ENCODE peak calls at places on chromosomes 2 and 18, in nine cellular contexts. G is cardiac septum; N is activated T-cell treated with anti-CD3 and anti-CD28 coated beads for 1 hour; P is psoas muscle; X is right cardiac atrium; I is CD4-positive, alpha-beta T cell; C is fibroblast of lung; W is fibroblast of the aortic adventitia; H is amniotic stem cell. S is an unnamed sample.

GRCh38 chr2:67604360-67604759 is 207.2 kb downstream of the ETAA1 start:
- DNase-seq in X (no peak), G (no peak), C (peak), N (no peak), W (peak), H (no peak), I (no peak), P (no peak), S (no peak)

GRCh38 chr2:213152065-213152794 is 818 bp upstream of the IKZF2 start:
- DNase-seq in W (peak), N (peak), C (peak), G (peak), H (peak), I (no peak), X (peak), P (peak), S (peak)

GRCh38 chr18:69408522-69408921 is 7.8 kb downstream of the DOK6 start:
- DNase-seq in I (no peak), X (no peak), P (no peak), N (no peak), H (no peak), G (no peak), C (no peak), W (no peak), S (peak)

GRCh38 chr2:126889501-126890135 is 9.1 kb upstream of the TEX51 start:
- DNase-seq in N (no peak), X (no peak), H (no peak), P (no peak), C (no peak), W (no peak), I (no peak), G (peak), S (no peak)

GRCh38 chr2:50746526-50746925 is 285.4 kb downstream of the NRXN1 start:
- DNase-seq in G (no peak), H (no peak), C (peak), P (no peak), N (no peak), X (no peak), W (peak), I (no peak), S (peak)

GRCh38 chr2:234147335-234147861 is 96.9 kb downstream of the SPP2 start:
- DNase-seq in N (no peak), H (no peak), C (peak), I (no peak), G (no peak), P (no peak), W (no peak), X (no peak), S (peak)

GRCh38 chr2:7502306-7502705 is 585.1 kb downstream of the RNF144A start:
- DNase-seq in N (no peak), X (no peak), I (no peak), C (no peak), G (no peak), H (no peak), P (no peak), W (no peak), S (no peak)

GRCh38 chr2:219661955-219662395 is 34.5 kb downstream of the SLC4A3 start:
- DNase-seq in G (peak), X (no peak), W (peak), I (no peak), P (no peak), C (peak), N (no peak), H (no peak), S (no peak)

GRCh38 chr2:39871291-39871761 is 92.3 kb upstream of the THUMPD2 start:
- DNase-seq in H (peak), W (peak), C (peak), P (no peak), X (no peak), I (no peak), G (no peak), N (no peak), S (peak)

GRCh38 chr2:117948585-117948984 is 65.3 kb downstream of the CCDC93 start:
- DNase-seq in W (no peak), H (no peak), I (no peak), X (no peak), P (no peak), N (no peak), C (no peak), G (no peak), S (no peak)

GRCh38 chr2:66867038-66867380 is 432.1 kb downstream of the MEIS1 start:
- DNase-seq in C (no peak), N (no peak), W (no peak), X (no peak), H (no peak), G (no peak), P (no peak), I (no peak), S (peak)

GRCh38 chr2:65367517-65367916 is 64.9 kb downstream of the SPRED2 start:
- DNase-seq in I (no peak), W (peak), G (no peak), C (peak), X (no peak), P (no peak), H (peak), N (no peak), S (no peak)

GRCh38 chr2:211439011-211439410 is 882.6 kb downstream of the CPS1 start:
- DNase-seq in X (no peak), N (no peak), P (no peak), W (no peak), H (no peak), C (peak), I (no peak), G (no peak), S (no peak)

GRCh38 chr2:216765810-216766259 is 70.5 kb upstream of the IGFBP5 start:
- DNase-seq in N (no peak), C (no peak), P (no peak), I (no peak), G (no peak), X (peak), H (no peak), W (no peak), S (peak)

GRCh38 chr2:61045999-61046398 is 19.7 kb upstream of the SANBR start:
- DNase-seq in N (no peak), P (no peak), X (no peak), H (no peak), G (no peak), W (peak), I (no peak), C (peak), S (no peak)

GRCh38 chr2:168700615-168701245 is 101.7 kb upstream of the NOSTRIN start:
- DNase-seq in N (no peak), C (peak), W (peak), H (no peak), G (no peak), P (no peak), I (no peak), X (no peak), S (no peak)

GRCh38 chr18:35710581-35710980 is 129.0 kb downstream of the GALNT1 start:
- DNase-seq in H (no peak), I (no peak), P (no peak), N (no peak), C (peak), X (no peak), G (no peak), W (no peak), S (peak)

GRCh38 chr18:2199060-2199459 is 372.2 kb downstream of the METTL4 start:
- DNase-seq in X (no peak), C (no peak), P (no peak), G (no peak), H (no peak), W (no peak), N (no peak), I (no peak), S (no peak)

GRCh38 chr2:11777886-11778415 is 31.5 kb downstream of the LPIN1 start:
- DNase-seq in G (no peak), H (no peak), C (no peak), N (no peak), I (no peak), P (no peak), W (no peak), X (no peak), S (no peak)

GRCh38 chr2:214731008-214731407 is 78.5 kb downstream of the BARD1 start:
- DNase-seq in H (no peak), P (no peak), I (no peak), W (no peak), N (no peak), C (peak), X (no peak), G (no peak), S (no peak)

GRCh38 chr2:215966274-215966673 is 47.1 kb downstream of the MREG start:
- DNase-seq in N (no peak), W (no peak), I (no peak), H (no peak), G (no peak), X (no peak), P (no peak), C (no peak), S (no peak)

GRCh38 chr2:43884674-43885073 is 45.9 kb downstream of the ABCG8 start:
- DNase-seq in N (no peak), H (no peak), W (no peak), P (no peak), I (no peak), X (no peak), G (no peak), C (no peak), S (peak)

GRCh38 chr2:100957971-100958653 is 44.0 kb upstream of the RPL31 start:
- DNase-seq in I (no peak), X (no peak), C (peak), P (peak), W (peak), G (no peak), H (peak), N (no peak), S (no peak)

GRCh38 chr2:113979172-113980128 is 89.6 kb downstream of the ACTR3 start:
- DNase-seq in P (no peak), W (no peak), G (no peak), N (peak), C (no peak), H (no peak), X (peak), I (no peak), S (no peak)

GRCh38 chr2:71455011-71455740 is 1.8 kb downstream of the DYSF start:
- DNase-seq in N (no peak), C (no peak), H (no peak), I (no peak), W (no peak), X (no peak), G (peak), P (no peak), S (no peak)

S was measured in left kidney.